ENCODE peak calls at places on chromosome 19, in seven cellular contexts. A, B, K, D, N, F and I are unnamed samples.

GRCh38 chr19:19232231-19232630 is 20.5 kb downstream of the NCAN start:
- DNase-seq in A (no peak), N (no peak), F (no peak), D (no peak), K (no peak), B (no peak), I (no peak)

GRCh38 chr19:24033962-24034342 is 53.0 kb upstream of the ZNF254 start:
- DNase-seq in F (peak; percentile 68), B (peak; percentile 70), A (no peak), N (peak; percentile 17), D (peak; percentile 47), K (peak; percentile 21), I (no peak)

GRCh38 chr19:39246951-39247669 is 1.5 kb downstream of the IFNL4 start:
- DNase-seq in F (no peak), D (no peak), K (no peak), A (peak; percentile 86), N (peak; percentile 18), B (no peak), I (no peak)

GRCh38 chr19:35377656-35378055 is 6.8 kb downstream of the GPR42 start:
- DNase-seq in F (no peak), K (no peak), N (no peak), A (no peak), B (no peak), D (no peak), I (no peak)

GRCh38 chr19:30086916-30087315 is 144.9 kb downstream of the URI1 start:
- DNase-seq in A (no peak), D (no peak), N (no peak), K (no peak), F (no peak), B (no peak), I (no peak)

GRCh38 chr19:40392123-40392522 is 2.1 kb upstream of the HIPK4 start:
- DNase-seq in F (no peak), A (no peak), D (no peak), N (no peak), B (no peak), K (no peak), I (no peak)

GRCh38 chr19:4911786-4912672 is 2.7 kb downstream of the UHRF1 start:
- DNase-seq in A (no peak), K (peak; percentile 99), F (peak; percentile 100), B (peak; percentile 84), N (peak; percentile 57), D (peak; percentile 98), I (no peak)

GRCh38 chr19:871446-872265 is 12.2 kb downstream of the CFD start:
- DNase-seq in N (peak; percentile 42), A (peak; percentile 77), F (peak; percentile 55), D (peak; percentile 51), K (no peak), B (no peak), I (no peak)

GRCh38 chr19:5903054-5903501 is 512 bp downstream of the NDUFA11 start:
- DNase-seq in A (no peak), K (no peak), B (no peak), D (peak; percentile 39), F (peak; percentile 43), N (no peak), I (no peak)

GRCh38 chr19:3455960-3456601 is 24.2 kb downstream of the SMIM24 start:
- DNase-seq in D (no peak), K (no peak), N (no peak), F (peak; percentile 25), B (no peak), A (no peak), I (no peak)

GRCh38 chr19:3457531-3458228 is 22.6 kb downstream of the SMIM24 start:
- DNase-seq in B (peak; percentile 84), N (no peak), D (no peak), A (no peak), F (peak; percentile 39), K (no peak), I (no peak)

GRCh38 chr19:3455393-3455955 is 24.9 kb downstream of the SMIM24 start:
- DNase-seq in A (no peak), B (no peak), D (no peak), F (no peak), N (no peak), K (no peak), I (no peak)

GRCh38 chr19:3458229-3458555 is 22.1 kb downstream of the SMIM24 start:
- DNase-seq in A (no peak), B (no peak), F (peak; percentile 36), D (no peak), K (no peak), N (no peak), I (no peak)

GRCh38 chr19:3456925-3457530 is 23.3 kb downstream of the SMIM24 start:
- DNase-seq in B (no peak), F (no peak), D (no peak), K (no peak), N (no peak), A (no peak), I (no peak)
- H3K27ac ChIP-seq in B (peak overlapping the region; percentile 94), F (peak overlapping the region; percentile 85), D (peak overlapping the region; percentile 67), K (peak overlapping the region; percentile 21), N (peak overlapping the region; percentile 92), A (no peak overlapping the region), I (peak overlapping the region; percentile 85)

GRCh38 chr19:42135836-42136235 is 3.6 kb upstream of the POU2F2 start:
- DNase-seq in F (no peak), A (no peak), K (no peak), N (no peak), D (no peak), B (no peak), I (no peak)
- H3K27ac ChIP-seq in F (no peak overlapping the region), A (no peak overlapping the region), K (no peak overlapping the region), N (no peak overlapping the region), D (no peak overlapping the region), B (no peak overlapping the region), I (no peak overlapping the region)

DNA sequence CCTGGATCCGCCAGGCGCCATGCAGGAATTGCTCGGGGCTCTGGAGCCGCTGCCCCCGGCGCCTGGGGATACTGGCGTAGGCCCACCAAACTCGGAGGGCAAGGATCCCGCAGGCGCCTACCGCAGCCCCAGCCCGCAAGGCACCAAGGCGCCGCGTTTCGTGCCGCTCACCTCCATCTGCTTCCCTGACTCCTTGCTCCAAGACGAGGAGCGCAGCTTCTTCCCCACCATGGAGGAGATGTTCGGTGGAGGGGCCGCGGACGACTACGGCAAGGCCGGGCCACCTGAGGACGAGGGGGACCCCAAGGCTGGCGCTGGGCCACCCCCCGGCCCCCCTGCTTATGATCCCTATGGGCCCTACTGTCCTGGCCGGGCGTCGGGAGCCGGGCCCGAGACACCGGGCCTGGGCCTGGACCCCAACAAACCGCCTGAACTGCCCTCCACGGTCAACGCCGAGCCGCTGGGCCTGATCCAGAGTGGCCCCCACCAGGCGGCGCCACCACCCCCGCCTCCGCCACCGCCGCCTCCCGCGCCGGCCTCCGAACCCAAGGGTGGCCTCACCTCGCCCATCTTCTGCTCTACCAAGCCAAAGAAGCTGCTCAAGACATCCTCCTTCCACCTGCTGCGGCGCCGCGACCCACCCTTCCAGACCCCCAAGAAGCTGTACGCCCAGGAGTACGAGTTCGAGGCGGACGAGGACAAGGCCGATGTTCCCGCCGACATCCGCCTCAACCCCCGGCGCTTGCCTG is 6.1 kb downstream of the PRR12 start:
- DNase-seq in A (no peak), F (no peak), D (no peak), B (no peak), K (no peak), N (no peak), I (no peak)
- H3K27ac ChIP-seq in A (no peak overlapping the region), F (no peak overlapping the region), D (no peak overlapping the region), B (no peak overlapping the region), K (no peak overlapping the region), N (no peak overlapping the region), I (no peak overlapping the region)

DNA sequence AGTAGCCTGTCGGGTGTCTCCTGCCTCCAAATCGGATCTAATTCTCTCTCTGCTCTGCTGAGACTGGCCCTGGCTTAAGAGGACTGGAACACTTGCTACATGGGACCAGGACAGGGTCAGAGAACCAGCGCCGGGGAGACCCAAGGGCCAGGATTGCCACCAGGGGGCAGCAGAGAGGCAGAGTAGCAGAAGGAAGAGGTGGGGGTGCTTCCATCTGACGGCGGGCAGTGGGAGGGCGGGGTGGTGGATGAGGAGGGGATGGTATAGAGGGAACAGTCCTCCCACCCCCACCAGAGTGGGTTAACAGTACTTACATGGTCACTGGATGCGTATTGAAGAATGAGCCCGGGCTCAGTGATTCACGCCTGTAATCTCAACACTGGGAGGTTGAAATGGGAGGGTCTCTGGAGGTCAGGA is 11.9 kb downstream of the SELENOW start:
- DNase-seq in K (no peak), D (peak; percentile 75), B (peak; percentile 86), F (peak; percentile 62), N (peak; percentile 75), A (peak; percentile 98), I (peak; percentile 41)
- H3K27ac ChIP-seq in K (no peak overlapping the region), D (peak overlapping the region; percentile 35), B (no peak overlapping the region), F (no peak overlapping the region), N (no peak overlapping the region), A (no peak overlapping the region), I (no peak overlapping the region)